ENCODE peak calls at places on chromosomes 13 and 19, in five cellular contexts. One of them, this sample, is unnamed.

GRCh38 chr19:3098515-3099346 is 4.6 kb downstream of the GNA11 start:
- DNase-seq in adrenal gland: peak; percentile 87
- DNase-seq in trophoblast cell: no peak
- DNase-seq in astrocyte of the spinal cord: peak; percentile 10
- DNase-seq in gastrocnemius medialis: no peak
- DNase-seq in this sample: peak; percentile 12

GRCh38 chr13:83232626-83233025 is 649.6 kb downstream of the SLITRK1 start:
- DNase-seq in adrenal gland: no peak
- DNase-seq in trophoblast cell: no peak
- DNase-seq in astrocyte of the spinal cord: no peak
- DNase-seq in gastrocnemius medialis: no peak
- DNase-seq in this sample: no peak

GRCh38 chr13:50267917-50268316 is 252.7 kb downstream of the KCNRG start:
- DNase-seq in adrenal gland: no peak
- DNase-seq in trophoblast cell: peak; percentile 10
- DNase-seq in astrocyte of the spinal cord: no peak
- DNase-seq in gastrocnemius medialis: no peak
- DNase-seq in this sample: no peak

GRCh38 chr19:2988568-2988967 is 11.2 kb downstream of the TLE6 start:
- DNase-seq in adrenal gland: no peak
- DNase-seq in trophoblast cell: no peak
- DNase-seq in astrocyte of the spinal cord: no peak
- DNase-seq in gastrocnemius medialis: no peak
- DNase-seq in this sample: no peak

GRCh38 chr13:50635504-50635903 is 208.0 kb downstream of the DLEU7 start:
- DNase-seq in adrenal gland: peak; percentile 29
- DNase-seq in trophoblast cell: peak; percentile 82
- DNase-seq in astrocyte of the spinal cord: no peak
- DNase-seq in gastrocnemius medialis: peak; percentile 13
- DNase-seq in this sample: no peak

GRCh38 chr13:46571189-46571901 is 18.4 kb downstream of the LRCH1 start:
- DNase-seq in adrenal gland: no peak
- DNase-seq in trophoblast cell: peak; percentile 23
- DNase-seq in astrocyte of the spinal cord: peak; percentile 58
- DNase-seq in gastrocnemius medialis: no peak
- DNase-seq in this sample: peak; percentile 50

GRCh38 chr19:3575260-3575741 is 2.6 kb downstream of the HMG20B start:
- DNase-seq in adrenal gland: no peak
- DNase-seq in trophoblast cell: peak; percentile 74
- DNase-seq in astrocyte of the spinal cord: peak; percentile 41
- DNase-seq in gastrocnemius medialis: no peak
- DNase-seq in this sample: no peak

GRCh38 chr19:4737955-4738580 is 14.4 kb upstream of the DPP9 start:
- DNase-seq in adrenal gland: no peak
- DNase-seq in trophoblast cell: no peak
- DNase-seq in astrocyte of the spinal cord: no peak
- DNase-seq in gastrocnemius medialis: no peak
- DNase-seq in this sample: no peak

GRCh38 chr13:41456768-41457588 is at the start of gene RGCC:
- DNase-seq in adrenal gland: peak; percentile 51
- DNase-seq in trophoblast cell: peak; percentile 81
- DNase-seq in astrocyte of the spinal cord: peak; percentile 61
- DNase-seq in gastrocnemius medialis: peak; percentile 17
- DNase-seq in this sample: no peak

GRCh38 chr13:42534785-42535184 is 39.2 kb upstream of the TNFSF11 start:
- DNase-seq in adrenal gland: no peak
- DNase-seq in trophoblast cell: no peak
- DNase-seq in astrocyte of the spinal cord: no peak
- DNase-seq in gastrocnemius medialis: no peak
- DNase-seq in this sample: no peak

GRCh38 chr13:100298691-100299090 is 209.8 kb downstream of the PCCA start:
- DNase-seq in adrenal gland: no peak
- DNase-seq in trophoblast cell: no peak
- DNase-seq in astrocyte of the spinal cord: no peak
- DNase-seq in gastrocnemius medialis: no peak
- DNase-seq in this sample: no peak

DNA sequence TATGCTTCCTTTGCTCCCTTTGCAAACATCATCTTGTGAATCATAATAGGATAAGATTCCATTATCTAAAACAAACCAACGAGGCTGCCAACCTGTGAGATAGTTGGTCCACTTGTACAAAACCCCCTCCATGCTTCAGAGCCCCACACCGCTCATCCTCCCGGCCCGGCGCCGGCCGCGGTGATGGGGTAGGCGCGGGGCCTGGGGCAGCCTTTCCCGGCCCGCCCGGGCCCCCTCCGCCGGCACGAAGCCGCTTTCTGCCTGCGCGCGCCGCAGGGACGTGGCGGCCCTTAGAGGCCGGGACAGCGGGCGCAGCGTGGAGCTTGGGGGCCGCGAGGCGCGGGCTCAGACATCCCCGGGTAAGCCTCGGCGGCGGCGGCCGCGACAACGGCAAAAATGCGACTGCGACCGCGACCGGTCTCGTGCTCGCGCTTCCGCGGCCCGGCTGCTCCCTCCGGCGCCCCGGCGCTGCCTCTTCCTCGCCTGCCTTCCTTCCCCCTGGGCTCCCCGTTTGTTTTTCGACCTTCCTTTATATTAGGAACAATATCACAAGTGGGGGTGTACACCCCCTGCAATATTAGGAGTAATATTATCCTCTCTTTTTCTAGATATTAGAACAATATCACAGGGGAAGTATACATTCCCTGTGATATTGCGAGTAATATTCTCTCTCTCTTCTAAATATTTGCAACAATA is 54.0 kb upstream of the CEACAM21 start:
- DNase-seq in adrenal gland: no peak
- DNase-seq in trophoblast cell: no peak
- DNase-seq in astrocyte of the spinal cord: no peak
- DNase-seq in gastrocnemius medialis: no peak
- DNase-seq in this sample: no peak
- H3K4me3 ChIP-seq in adrenal gland: no peak overlapping the region
- H3K4me3 ChIP-seq in trophoblast cell: no peak overlapping the region
- H3K4me3 ChIP-seq in astrocyte of the spinal cord: no peak overlapping the region
- H3K4me3 ChIP-seq in gastrocnemius medialis: no peak overlapping the region
- H3K4me3 ChIP-seq in this sample: no peak overlapping the region

GRCh38 chr19:34577056-34577455 is 95.5 kb downstream of the WTIP start:
- DNase-seq in adrenal gland: no peak
- DNase-seq in trophoblast cell: no peak
- DNase-seq in astrocyte of the spinal cord: no peak
- DNase-seq in gastrocnemius medialis: no peak
- DNase-seq in this sample: no peak

GRCh38 chr19:34575206-34575605 is 93.6 kb downstream of the WTIP start:
- DNase-seq in adrenal gland: no peak
- DNase-seq in trophoblast cell: no peak
- DNase-seq in astrocyte of the spinal cord: no peak
- DNase-seq in gastrocnemius medialis: no peak
- DNase-seq in this sample: no peak

GRCh38 chr19:34574704-34575103 is 93.1 kb downstream of the WTIP start:
- DNase-seq in adrenal gland: no peak
- DNase-seq in trophoblast cell: no peak
- DNase-seq in astrocyte of the spinal cord: no peak
- DNase-seq in gastrocnemius medialis: no peak
- DNase-seq in this sample: no peak

GRCh38 chr19:34577531-34578101 is 96.1 kb downstream of the WTIP start:
- DNase-seq in adrenal gland: no peak
- DNase-seq in trophoblast cell: no peak
- DNase-seq in astrocyte of the spinal cord: no peak
- DNase-seq in gastrocnemius medialis: no peak
- DNase-seq in this sample: no peak

DNA sequence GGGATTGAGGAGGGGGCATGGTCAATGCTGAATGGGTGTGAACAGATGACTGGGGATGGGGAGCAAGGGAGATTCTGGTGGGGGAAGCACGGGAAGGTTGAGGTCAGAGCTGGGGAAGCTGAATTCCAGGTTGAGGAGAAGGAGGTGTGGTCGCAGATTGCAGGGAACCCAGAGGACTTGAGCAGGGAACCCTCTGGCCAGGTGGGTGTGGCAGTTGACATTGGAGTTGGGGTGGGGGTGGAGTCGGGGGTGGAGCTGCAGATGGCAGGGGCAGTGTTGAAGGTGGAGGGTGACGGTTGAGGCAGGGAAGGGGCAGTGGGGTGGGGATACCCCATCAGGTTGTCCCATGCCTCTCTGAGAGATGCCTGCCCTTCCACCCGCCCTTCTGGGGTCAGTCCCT is 94.7 kb downstream of the WTIP start:
- DNase-seq in adrenal gland: no peak
- DNase-seq in trophoblast cell: no peak
- DNase-seq in astrocyte of the spinal cord: no peak
- DNase-seq in gastrocnemius medialis: no peak
- DNase-seq in this sample: no peak
- H3K4me3 ChIP-seq in adrenal gland: no peak overlapping the region
- H3K4me3 ChIP-seq in trophoblast cell: peak overlapping the region; percentile 18
- H3K4me3 ChIP-seq in astrocyte of the spinal cord: no peak overlapping the region
- H3K4me3 ChIP-seq in gastrocnemius medialis: no peak overlapping the region
- H3K4me3 ChIP-seq in this sample: no peak overlapping the region

GRCh38 chr19:19447536-19448237 is 42.2 kb downstream of the GATAD2A start:
- DNase-seq in adrenal gland: no peak
- DNase-seq in trophoblast cell: no peak
- DNase-seq in astrocyte of the spinal cord: no peak
- DNase-seq in gastrocnemius medialis: no peak
- DNase-seq in this sample: no peak

GRCh38 chr19:19448238-19448544 is 42.7 kb downstream of the GATAD2A start:
- DNase-seq in adrenal gland: peak; percentile 54
- DNase-seq in trophoblast cell: no peak
- DNase-seq in astrocyte of the spinal cord: no peak
- DNase-seq in gastrocnemius medialis: no peak
- DNase-seq in this sample: no peak

GRCh38 chr19:19453129-19453461 is 47.6 kb downstream of the GATAD2A start:
- DNase-seq in adrenal gland: no peak
- DNase-seq in trophoblast cell: no peak
- DNase-seq in astrocyte of the spinal cord: no peak
- DNase-seq in gastrocnemius medialis: no peak
- DNase-seq in this sample: no peak

GRCh38 chr19:19451429-19452240 is 46.2 kb downstream of the GATAD2A start:
- DNase-seq in adrenal gland: no peak
- DNase-seq in trophoblast cell: no peak
- DNase-seq in astrocyte of the spinal cord: no peak
- DNase-seq in gastrocnemius medialis: no peak
- DNase-seq in this sample: no peak

GRCh38 chr19:19452241-19453128 is 47.0 kb downstream of the GATAD2A start:
- DNase-seq in adrenal gland: no peak
- DNase-seq in trophoblast cell: no peak
- DNase-seq in astrocyte of the spinal cord: no peak
- DNase-seq in gastrocnemius medialis: no peak
- DNase-seq in this sample: no peak
- H3K4me3 ChIP-seq in adrenal gland: no peak overlapping the region
- H3K4me3 ChIP-seq in trophoblast cell: no peak overlapping the region
- H3K4me3 ChIP-seq in astrocyte of the spinal cord: no peak overlapping the region
- H3K4me3 ChIP-seq in gastrocnemius medialis: no peak overlapping the region
- H3K4me3 ChIP-seq in this sample: no peak overlapping the region

GRCh38 chr13:109140777-109141354 is 511.5 kb downstream of the MYO16 start:
- DNase-seq in adrenal gland: no peak
- DNase-seq in trophoblast cell: no peak
- DNase-seq in astrocyte of the spinal cord: no peak
- DNase-seq in gastrocnemius medialis: no peak
- DNase-seq in this sample: no peak
- H3K4me3 ChIP-seq in adrenal gland: no peak overlapping the region
- H3K4me3 ChIP-seq in trophoblast cell: no peak overlapping the region
- H3K4me3 ChIP-seq in astrocyte of the spinal cord: peak overlapping the region; percentile 25
- H3K4me3 ChIP-seq in gastrocnemius medialis: no peak overlapping the region
- H3K4me3 ChIP-seq in this sample: no peak overlapping the region

GRCh38 chr13:80483157-80483556 is 142.2 kb upstream of the SPRY2 start:
- DNase-seq in adrenal gland: no peak
- DNase-seq in trophoblast cell: no peak
- DNase-seq in astrocyte of the spinal cord: no peak
- DNase-seq in gastrocnemius medialis: no peak
- DNase-seq in this sample: no peak
- H3K4me3 ChIP-seq in adrenal gland: no peak overlapping the region
- H3K4me3 ChIP-seq in trophoblast cell: no peak overlapping the region
- H3K4me3 ChIP-seq in astrocyte of the spinal cord: no peak overlapping the region
- H3K4me3 ChIP-seq in gastrocnemius medialis: no peak overlapping the region
- H3K4me3 ChIP-seq in this sample: no peak overlapping the region

DNA sequence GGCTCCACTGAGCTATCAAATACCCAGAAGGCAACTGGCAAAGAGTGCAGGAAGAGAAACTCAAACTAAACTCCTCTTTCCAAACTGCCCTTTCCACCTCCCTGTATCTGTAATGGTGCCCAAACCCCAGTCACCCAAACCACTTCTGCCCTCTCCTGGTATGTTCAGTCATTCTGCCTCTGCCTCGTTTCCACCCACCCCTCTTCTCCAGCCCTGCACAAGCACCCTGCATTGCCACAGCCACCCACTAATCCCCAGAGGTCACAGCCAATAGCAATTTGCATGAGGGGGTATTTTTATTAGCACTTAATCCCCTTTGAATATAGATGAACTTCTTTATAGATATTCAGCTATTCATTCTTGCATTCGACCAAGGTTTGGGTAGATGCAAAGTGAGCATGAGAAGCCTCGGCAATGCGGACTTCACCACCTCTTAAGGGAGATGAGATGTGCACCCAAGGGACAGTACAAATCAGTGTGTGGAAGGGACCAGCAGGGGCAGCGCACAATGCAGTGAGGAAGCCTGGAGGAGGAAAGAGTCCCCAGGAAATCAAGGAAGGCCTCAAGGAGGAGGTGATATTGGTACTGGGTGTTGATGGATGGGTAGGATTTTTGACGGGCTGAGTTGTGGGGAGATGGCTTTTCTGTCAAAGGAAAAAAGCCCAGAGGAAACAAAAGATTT is 12.4 kb downstream of the TMEM272 start:
- DNase-seq in adrenal gland: peak; percentile 57
- DNase-seq in trophoblast cell: no peak
- DNase-seq in astrocyte of the spinal cord: no peak
- DNase-seq in gastrocnemius medialis: peak; percentile 26
- DNase-seq in this sample: no peak
- H3K4me3 ChIP-seq in adrenal gland: no peak overlapping the region
- H3K4me3 ChIP-seq in trophoblast cell: no peak overlapping the region
- H3K4me3 ChIP-seq in astrocyte of the spinal cord: no peak overlapping the region
- H3K4me3 ChIP-seq in gastrocnemius medialis: no peak overlapping the region
- H3K4me3 ChIP-seq in this sample: no peak overlapping the region

GRCh38 chr13:35479691-35480090 is 3.2 kb upstream of the MAB21L1 start:
- DNase-seq in adrenal gland: no peak
- DNase-seq in trophoblast cell: no peak
- DNase-seq in astrocyte of the spinal cord: no peak
- DNase-seq in gastrocnemius medialis: no peak
- DNase-seq in this sample: no peak
- H3K4me3 ChIP-seq in adrenal gland: no peak overlapping the region
- H3K4me3 ChIP-seq in trophoblast cell: no peak overlapping the region
- H3K4me3 ChIP-seq in astrocyte of the spinal cord: no peak overlapping the region
- H3K4me3 ChIP-seq in gastrocnemius medialis: peak overlapping the region; percentile 1
- H3K4me3 ChIP-seq in this sample: no peak overlapping the region

GRCh38 chr19:1168877-1169791 is 4.9 kb downstream of the SBNO2 start:
- DNase-seq in adrenal gland: peak; percentile 95
- DNase-seq in trophoblast cell: peak; percentile 62
- DNase-seq in astrocyte of the spinal cord: peak; percentile 54
- DNase-seq in gastrocnemius medialis: no peak
- DNase-seq in this sample: no peak
- H3K4me3 ChIP-seq in adrenal gland: no peak overlapping the region
- H3K4me3 ChIP-seq in trophoblast cell: no peak overlapping the region
- H3K4me3 ChIP-seq in astrocyte of the spinal cord: peak overlapping the region; percentile 15
- H3K4me3 ChIP-seq in gastrocnemius medialis: peak overlapping the region; percentile 14
- H3K4me3 ChIP-seq in this sample: peak overlapping the region; percentile 24